ENCODE peak calls at places on chromosomes 11 and 22, in ten cellular contexts. Z is transverse colon; L is H7; O is endothelial cell; Y is stimulated activated CD4-positive, alpha-beta T cell treated with anti-CD3 and anti-CD28 coated beads, Interleukin-4, amount 100 ng/mL, for 4 hours; A is NCI-H1436; V is non-pigmented ciliary epithelial cell; K is stimulated activated CD8-positive, alpha-beta memory T cell treated with anti-CD3 and anti-CD28 coated beads, Interleukin-2, amount 100 ng/mL, for 48 hours; C is HT1080; M is neural crest cell. E is an unnamed sample.

GRCh38 chr22:23632178-23632577 is at the start of gene DRICH1:
- DNase-seq in Z (no peak), L (no peak), O (no peak), Y (no peak), A (no peak), V (no peak), K (no peak), C (no peak), M (no peak), E (no peak)

GRCh38 chr11:85948884-85949283 is 93.7 kb downstream of the CCDC83 start:
- DNase-seq in Z (no peak), L (no peak), O (no peak), Y (no peak), A (no peak), V (no peak), K (no peak), C (no peak), M (no peak), E (no peak)

GRCh38 chr11:70942593-70942992 is 309.8 kb downstream of the SHANK2 start:
- DNase-seq in Z (no peak), L (peak; percentile 64), O (peak; percentile 33), Y (no peak), A (no peak), V (no peak), K (no peak), C (no peak), M (peak; percentile 14), E (no peak)

GRCh38 chr11:47551086-47551485 is 1.8 kb downstream of the CELF1 start:
- DNase-seq in Z (no peak), L (peak; percentile 47), O (no peak), Y (no peak), A (no peak), V (no peak), K (no peak), C (peak; percentile 38), M (no peak), E (no peak)

GRCh38 chr11:26137651-26138050 is 194.3 kb upstream of the ANO3 start:
- DNase-seq in Z (no peak), L (no peak), O (no peak), Y (no peak), A (no peak), V (no peak), K (no peak), C (no peak), M (no peak), E (no peak)

GRCh38 chr11:124204008-124204407 is 20.9 kb downstream of the OR10D3 start:
- DNase-seq in Z (no peak), L (no peak), O (no peak), Y (no peak), A (no peak), V (no peak), K (no peak), C (no peak), M (no peak), E (no peak)

GRCh38 chr11:111059726-111060125 is 185.8 kb upstream of the POU2AF2 start:
- DNase-seq in Z (no peak), L (no peak), O (no peak), Y (no peak), A (no peak), V (no peak), K (no peak), C (peak; percentile 29), M (no peak), E (no peak)

GRCh38 chr11:31529189-31529588 is 19.6 kb downstream of the ELP4 start:
- DNase-seq in Z (no peak), L (no peak), O (no peak), Y (no peak), A (no peak), V (no peak), K (no peak), C (no peak), M (no peak), E (no peak)

GRCh38 chr11:12876340-12876739 is 132.8 kb upstream of the RASSF10 start:
- DNase-seq in Z (no peak), L (no peak), O (no peak), Y (no peak), A (no peak), V (no peak), K (no peak), C (no peak), M (no peak), E (no peak)

GRCh38 chr11:122788781-122789535 is 49.3 kb upstream of the CRTAM start:
- DNase-seq in Z (no peak), L (no peak), O (no peak), Y (no peak), A (no peak), V (no peak), K (no peak), C (no peak), M (no peak), E (no peak)

GRCh38 chr22:34057726-34058125 is 137.4 kb upstream of the LARGE1 start:
- DNase-seq in Z (no peak), L (no peak), O (no peak), Y (no peak), A (no peak), V (no peak), K (no peak), C (no peak), M (no peak), E (no peak)

GRCh38 chr11:94849836-94850235 is 81.7 kb downstream of the AMOTL1 start:
- DNase-seq in Z (no peak), L (no peak), O (no peak), Y (no peak), A (no peak), V (no peak), K (no peak), C (no peak), M (no peak), E (no peak)

GRCh38 chr11:76163289-76163880 is 42.9 kb downstream of the WNT11 start:
- DNase-seq in Z (no peak), L (no peak), O (no peak), Y (no peak), A (no peak), V (no peak), K (no peak), C (no peak), M (no peak), E (no peak)

GRCh38 chr11:11010624-11011127 is 152.8 kb upstream of the ZBED5 start:
- DNase-seq in Z (peak; percentile 52), L (peak; percentile 39), O (peak; percentile 38), Y (no peak), A (no peak), V (no peak), K (no peak), C (peak; percentile 60), M (no peak), E (no peak)

GRCh38 chr11:126090452-126090851 is 27.8 kb upstream of the CDON start:
- DNase-seq in Z (no peak), L (no peak), O (no peak), Y (no peak), A (no peak), V (no peak), K (no peak), C (no peak), M (no peak), E (no peak)

GRCh38 chr11:36447947-36448346 is 62.1 kb downstream of the TRAF6 start:
- DNase-seq in Z (no peak), L (no peak), O (no peak), Y (no peak), A (no peak), V (no peak), K (no peak), C (no peak), M (no peak), E (no peak)

GRCh38 chr11:114290503-114291239 is 5.5 kb upstream of the NNMT start:
- DNase-seq in Z (no peak), L (no peak), O (no peak), Y (no peak), A (no peak), V (no peak), K (no peak), C (no peak), M (no peak), E (no peak)

GRCh38 chr11:128552783-128553661 is 34.3 kb downstream of the ETS1 start:
- DNase-seq in Z (peak; percentile 37), L (no peak), O (no peak), Y (peak; percentile 11), A (no peak), V (no peak), K (no peak), C (no peak), M (peak; percentile 33), E (no peak)

GRCh38 chr22:37187891-37188761 is at the start of gene C1QTNF6:
- DNase-seq in Z (no peak), L (peak; percentile 77), O (peak; percentile 55), Y (no peak), A (no peak), V (no peak), K (no peak), C (peak; percentile 61), M (peak; percentile 44), E (peak; percentile 5)

GRCh38 chr11:17798253-17798652 is 63.7 kb downstream of the KCNC1 start:
- DNase-seq in Z (no peak), L (no peak), O (no peak), Y (no peak), A (no peak), V (no peak), K (no peak), C (no peak), M (no peak), E (no peak)

GRCh38 chr22:26713823-26714449 is 56.5 kb downstream of the MIAT start:
- DNase-seq in Z (no peak), L (no peak), O (no peak), Y (no peak), A (no peak), V (peak; percentile 54), K (no peak), C (peak; percentile 48), M (no peak), E (no peak)

GRCh38 chr11:57321996-57322880 is 2.5 kb downstream of the TNKS1BP1 start:
- DNase-seq in Z (peak; percentile 90), L (peak; percentile 91), O (peak; percentile 61), Y (peak; percentile 21), A (no peak), V (peak; percentile 91), K (no peak), C (peak; percentile 95), M (peak; percentile 48), E (no peak)

GRCh38 chr11:75719639-75720239 is 2.1 kb downstream of the MOGAT2 start:
- DNase-seq in Z (peak; percentile 70), L (no peak), O (no peak), Y (no peak), A (no peak), V (no peak), K (no peak), C (no peak), M (no peak), E (no peak)

GRCh38 chr11:33778682-33779081 is 4.4 kb upstream of the FBXO3 start:
- DNase-seq in Z (no peak), L (no peak), O (no peak), Y (no peak), A (no peak), V (peak; percentile 45), K (no peak), C (peak; percentile 29), M (no peak), E (no peak)

GRCh38 chr11:69474736-69475135 is 6.7 kb upstream of the LINC01488 start:
- DNase-seq in Z (no peak), L (no peak), O (no peak), Y (no peak), A (no peak), V (no peak), K (no peak), C (no peak), M (no peak), E (no peak)

GRCh38 chr11:2305140-2305861 is 3.5 kb downstream of the TSPAN32 start:
- DNase-seq in Z (peak; percentile 88), L (peak; percentile 94), O (peak; percentile 92), Y (peak; percentile 71), A (peak; percentile 38), V (no peak), K (peak; percentile 83), C (peak; percentile 47), M (peak; percentile 81), E (no peak)

GRCh38 chr11:10674991-10675440 is 18.5 kb downstream of the IRAG1 start:
- DNase-seq in Z (no peak), L (no peak), O (no peak), Y (no peak), A (no peak), V (no peak), K (no peak), C (no peak), M (no peak), E (no peak)

GRCh38 chr11:30196400-30197206 is 34.2 kb upstream of the FSHB start:
- DNase-seq in Z (peak; percentile 43), L (peak; percentile 33), O (peak; percentile 78), Y (peak; percentile 4), A (no peak), V (peak; percentile 20), K (peak; percentile 17), C (peak; percentile 49), M (peak; percentile 73), E (no peak)

E was measured in SHP77 treated with DMSO at 0.1 percent for 48 hours.